ENCODE peak calls at places on chromosomes 16 and 17, in nine cellular contexts. A is hepatocyte; Q is PC-9; N is CD8-positive, alpha-beta memory T cell; V is CD4-positive, CD25-positive, alpha-beta regulatory T cell; U is mesendoderm; S is substantia nigra; D is upper lobe of left lung; B is tibial artery. G is an unnamed sample.

GRCh38 chr17:38427160-38427949 is 909 bp upstream of the ARHGAP23 start:
- DNase-seq in A (no peak), Q (no peak), N (no peak), V (no peak), U (no peak), S (no peak), D (no peak), B (no peak), G (no peak)

GRCh38 chr17:50908860-50909764 is 43.0 kb upstream of the TOB1 start:
- DNase-seq in A (peak), Q (no peak), N (peak), V (peak), U (peak), S (peak), D (peak), B (no peak), G (no peak)

GRCh38 chr17:48429638-48430586 is at the start of gene SKAP1:
- DNase-seq in A (peak), Q (no peak), N (peak), V (peak), U (peak), S (no peak), D (no peak), B (no peak), G (no peak)

GRCh38 chr16:86732621-86733297 is 154.4 kb downstream of the FOXL1 start:
- DNase-seq in A (no peak), Q (no peak), N (no peak), V (no peak), U (peak), S (no peak), D (no peak), B (no peak), G (no peak)

GRCh38 chr17:55660171-55660886 is 62.3 kb downstream of the TMEM100 start:
- DNase-seq in A (peak), Q (no peak), N (no peak), V (no peak), U (no peak), S (no peak), D (no peak), B (no peak), G (no peak)

GRCh38 chr17:27256225-27257030 is 37.5 kb upstream of the WSB1 start:
- DNase-seq in A (no peak), Q (peak), N (no peak), V (no peak), U (no peak), S (no peak), D (peak), B (no peak), G (no peak)

GRCh38 chr16:87780385-87780989 is 14.7 kb upstream of the KLHDC4 start:
- DNase-seq in A (no peak), Q (no peak), N (peak), V (peak), U (no peak), S (peak), D (peak), B (no peak), G (no peak)

GRCh38 chr17:67139784-67140665 is 95.7 kb downstream of the CACNG1 start:
- DNase-seq in A (no peak), Q (peak), N (no peak), V (peak), U (peak), S (peak), D (no peak), B (no peak), G (no peak)

GRCh38 chr17:59753522-59754467 is 46.3 kb downstream of the VMP1 start:
- DNase-seq in A (peak), Q (peak), N (no peak), V (peak), U (peak), S (no peak), D (no peak), B (no peak), G (no peak)

GRCh38 chr17:34997355-34997862 is 17.1 kb downstream of the LIG3 start:
- DNase-seq in A (peak), Q (no peak), N (no peak), V (no peak), U (no peak), S (no peak), D (peak), B (peak), G (no peak)

GRCh38 chr16:86466695-86467406 is 43.5 kb upstream of the FOXF1 start:
- DNase-seq in A (no peak), Q (no peak), N (no peak), V (no peak), U (no peak), S (no peak), D (no peak), B (no peak), G (no peak)

GRCh38 chr17:10067446-10068143 is 130.8 kb downstream of the GAS7 start:
- DNase-seq in A (no peak), Q (peak), N (no peak), V (no peak), U (peak), S (no peak), D (no peak), B (peak), G (no peak)

GRCh38 chr17:6753006-6753445 is 2.8 kb upstream of the XAF1 start:
- DNase-seq in A (peak), Q (no peak), N (peak), V (peak), U (peak), S (peak), D (peak), B (peak), G (no peak)

GRCh38 chr16:15572329-15573001 is 70.5 kb downstream of the MARF1 start:
- DNase-seq in A (no peak), Q (peak), N (no peak), V (no peak), U (no peak), S (no peak), D (no peak), B (no peak), G (no peak)

GRCh38 chr17:32746698-32747097 is 130.2 kb downstream of the MYO1D start:
- DNase-seq in A (no peak), Q (no peak), N (no peak), V (no peak), U (no peak), S (no peak), D (no peak), B (no peak), G (no peak)

GRCh38 chr16:55482056-55482455 is 3.1 kb downstream of the MMP2 start:
- DNase-seq in A (no peak), Q (no peak), N (no peak), V (no peak), U (no peak), S (no peak), D (no peak), B (no peak), G (no peak)

GRCh38 chr17:42698736-42699414 is 16.5 kb downstream of the CNTNAP1 start:
- DNase-seq in A (no peak), Q (no peak), N (no peak), V (no peak), U (peak), S (no peak), D (no peak), B (peak), G (no peak)

GRCh38 chr16:15585956-15586355 is 57.0 kb downstream of the MARF1 start:
- DNase-seq in A (no peak), Q (no peak), N (no peak), V (no peak), U (no peak), S (no peak), D (no peak), B (no peak), G (no peak)

GRCh38 chr16:8511464-8511863 is 78.8 kb downstream of the TMEM114 start:
- DNase-seq in A (no peak), Q (no peak), N (no peak), V (no peak), U (no peak), S (no peak), D (no peak), B (no peak), G (no peak)

GRCh38 chr16:11671676-11672075 is 3.4 kb downstream of the SNN start:
- DNase-seq in A (no peak), Q (no peak), N (no peak), V (no peak), U (no peak), S (peak), D (no peak), B (no peak), G (no peak)

GRCh38 chr16:15757630-15758251 is 99.1 kb downstream of the MYH11 start:
- DNase-seq in A (no peak), Q (no peak), N (no peak), V (peak), U (peak), S (no peak), D (no peak), B (no peak), G (no peak)

GRCh38 chr16:20397468-20398074 is 7.0 kb downstream of the PDILT start:
- DNase-seq in A (no peak), Q (no peak), N (no peak), V (no peak), U (no peak), S (no peak), D (no peak), B (no peak), G (no peak)

GRCh38 chr17:50661795-50662391 is 27.2 kb downstream of the ABCC3 start:
- DNase-seq in A (peak), Q (peak), N (no peak), V (peak), U (peak), S (no peak), D (peak), B (peak), G (no peak)

GRCh38 chr16:48408688-48409087 is 23.5 kb upstream of the SIAH1 start:
- DNase-seq in A (no peak), Q (no peak), N (no peak), V (no peak), U (no peak), S (peak), D (peak), B (peak), G (no peak)

GRCh38 chr17:79073706-79074088 is 927 bp upstream of the ENGASE start:
- DNase-seq in A (peak), Q (peak), N (no peak), V (no peak), U (no peak), S (no peak), D (no peak), B (no peak), G (no peak)

GRCh38 chr17:40025991-40026815 is 11.0 kb downstream of the CSF3 start:
- DNase-seq in A (peak), Q (peak), N (no peak), V (peak), U (no peak), S (no peak), D (no peak), B (no peak), G (no peak)

GRCh38 chr16:7615565-7615964 is 282.9 kb downstream of the RBFOX1 start:
- DNase-seq in A (no peak), Q (no peak), N (no peak), V (no peak), U (peak), S (peak), D (no peak), B (no peak), G (no peak)

GRCh38 chr17:2931901-2932300 is 131.5 kb downstream of the OR1D5 start:
- DNase-seq in A (no peak), Q (no peak), N (no peak), V (no peak), U (no peak), S (no peak), D (no peak), B (no peak), G (no peak)

GRCh38 chr17:17484451-17484899 is 7.7 kb downstream of the MED9 start:
- DNase-seq in A (no peak), Q (no peak), N (no peak), V (no peak), U (no peak), S (no peak), D (no peak), B (no peak), G (peak)

GRCh38 chr17:49829026-49829425 is 18.8 kb downstream of the TAC4 start:
- DNase-seq in A (no peak), Q (no peak), N (no peak), V (no peak), U (no peak), S (no peak), D (no peak), B (no peak), G (no peak)

GRCh38 chr16:85463672-85464071 is 149.4 kb upstream of the GSE1 start:
- DNase-seq in A (no peak), Q (no peak), N (no peak), V (no peak), U (no peak), S (no peak), D (no peak), B (no peak), G (no peak)
- H3K27ac ChIP-seq in A (no peak), Q (no peak), N (no peak), V (no peak), U (no peak), S (no peak), D (no peak), B (no peak), G (no peak)

GRCh38 chr16:1929105-1929504 is 10.9 kb upstream of the HS3ST6 start:
- DNase-seq in A (no peak), Q (no peak), N (no peak), V (no peak), U (no peak), S (no peak), D (peak), B (no peak), G (no peak)
- H3K27ac ChIP-seq in A (peak), Q (no peak), N (peak), V (no peak), U (no peak), S (peak), D (peak), B (peak), G (no peak)

GRCh38 chr17:76134911-76135809 is 5.9 kb downstream of the FOXJ1 start:
- DNase-seq in A (no peak), Q (no peak), N (no peak), V (no peak), U (no peak), S (no peak), D (no peak), B (no peak), G (no peak)
- H3K27ac ChIP-seq in A (no peak), Q (no peak), N (no peak), V (no peak), U (no peak), S (no peak), D (no peak), B (no peak), G (no peak)

GRCh38 chr17:15777297-15777696 is 45.2 kb downstream of the TBC1D26 start:
- DNase-seq in A (no peak), Q (no peak), N (no peak), V (no peak), U (no peak), S (no peak), D (no peak), B (no peak), G (no peak)

GRCh38 chr17:15779119-15779518 is 47.0 kb downstream of the TBC1D26 start:
- DNase-seq in A (no peak), Q (no peak), N (no peak), V (no peak), U (peak), S (no peak), D (no peak), B (no peak), G (no peak)

GRCh38 chr17:15780188-15780587 is 48.1 kb downstream of the TBC1D26 start:
- DNase-seq in A (no peak), Q (no peak), N (no peak), V (no peak), U (no peak), S (no peak), D (no peak), B (no peak), G (no peak)

GRCh38 chr17:15777717-15778116 is 45.6 kb downstream of the TBC1D26 start:
- DNase-seq in A (no peak), Q (no peak), N (no peak), V (no peak), U (no peak), S (no peak), D (no peak), B (no peak), G (no peak)

DNA sequence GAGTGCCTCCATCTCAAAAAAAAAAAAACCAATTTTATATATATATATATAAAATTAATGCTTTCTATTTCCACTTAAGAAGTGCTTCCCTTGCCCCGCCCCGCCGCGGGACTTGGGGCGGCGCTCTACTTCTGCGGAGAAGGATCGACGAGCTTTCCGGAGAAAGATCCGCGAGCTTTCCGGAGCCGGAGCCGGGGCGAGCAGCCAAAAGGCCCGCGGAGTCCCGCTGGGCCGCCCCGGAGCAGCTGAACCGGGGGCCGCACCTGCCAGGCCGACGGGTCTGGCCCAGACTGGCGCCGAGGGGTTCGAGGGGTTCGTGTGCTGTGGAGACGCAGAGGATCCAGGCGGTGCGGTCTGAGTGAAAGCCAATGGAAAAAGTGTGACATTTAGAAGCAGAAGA is 50.7 kb downstream of the TBC1D26 start:
- DNase-seq in A (no peak), Q (no peak), N (no peak), V (peak), U (no peak), S (peak), D (peak), B (peak), G (no peak)
- H3K27ac ChIP-seq in A (no peak), Q (no peak), N (no peak), V (no peak), U (no peak), S (no peak), D (no peak), B (peak), G (no peak)

DNA sequence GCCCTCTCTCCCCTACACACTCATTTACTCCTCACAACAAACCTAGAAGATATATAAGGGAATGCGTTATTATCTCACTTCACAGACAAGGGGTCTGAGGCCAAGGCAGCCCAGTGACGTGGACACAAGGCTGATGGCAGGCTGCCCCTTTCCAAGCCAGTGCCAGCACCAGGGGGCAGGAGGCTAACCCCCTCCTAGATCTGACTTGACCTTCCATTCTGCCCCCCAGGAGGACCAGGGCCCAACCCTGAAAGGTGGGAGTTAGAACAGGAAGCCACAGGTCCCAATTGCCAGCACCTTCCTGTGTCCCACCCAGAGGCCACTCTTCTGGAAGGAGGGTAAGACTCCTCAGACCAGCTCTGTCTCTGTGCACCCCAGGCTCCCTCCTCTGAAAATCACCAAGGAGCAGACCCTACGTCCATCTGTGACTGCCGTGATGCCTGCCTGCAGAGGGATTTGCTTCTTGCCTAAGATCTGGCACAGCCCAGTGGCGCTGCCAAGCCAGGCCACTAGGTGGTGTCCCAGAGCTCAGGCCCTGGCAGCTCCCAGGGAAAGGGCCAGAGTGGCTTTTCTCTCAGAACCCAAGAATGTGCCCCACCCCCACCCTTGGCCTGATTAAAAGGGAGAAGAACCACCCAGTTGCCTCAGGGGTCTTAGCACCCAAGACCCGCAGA is 42.4 kb upstream of the MRPS23 start:
- DNase-seq in A (peak), Q (no peak), N (peak), V (peak), U (peak), S (peak), D (peak), B (peak), G (peak)
- H3K27ac ChIP-seq in A (peak), Q (peak), N (no peak), V (no peak), U (peak), S (peak), D (peak), B (peak), G (peak)

DNA sequence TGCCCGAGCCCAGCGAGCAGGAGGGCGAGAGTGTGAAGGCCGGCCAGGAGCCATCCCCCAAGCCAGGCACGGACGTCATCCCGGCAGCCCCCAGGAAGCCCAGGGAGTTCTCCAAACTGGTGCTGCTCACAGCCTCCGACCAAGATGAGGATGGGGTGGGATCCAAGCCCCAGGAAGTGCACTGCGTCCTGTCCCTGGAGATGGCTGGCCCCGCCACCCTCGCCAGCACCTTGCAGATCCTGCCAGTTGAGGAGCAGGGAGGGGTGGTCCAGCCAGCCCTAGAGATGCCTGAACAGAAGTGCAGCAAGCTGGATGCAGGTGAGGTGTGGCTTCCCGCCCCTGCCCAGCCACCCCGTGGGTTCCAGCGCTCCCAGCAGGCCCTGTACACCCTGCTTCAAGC is 18.0 kb downstream of the FLYWCH1 start:
- DNase-seq in A (no peak), Q (no peak), N (no peak), V (no peak), U (no peak), S (no peak), D (no peak), B (no peak), G (no peak)
- H3K27ac ChIP-seq in A (no peak), Q (no peak), N (no peak), V (no peak), U (no peak), S (no peak), D (no peak), B (no peak), G (no peak)

GRCh38 chr16:14013571-14014283 is 57.4 kb upstream of the MRTFB start:
- DNase-seq in A (peak), Q (peak), N (no peak), V (no peak), U (peak), S (no peak), D (peak), B (peak), G (no peak)

GRCh38 chr16:14015017-14015416 is 56.1 kb upstream of the MRTFB start:
- DNase-seq in A (no peak), Q (no peak), N (no peak), V (no peak), U (no peak), S (no peak), D (no peak), B (no peak), G (no peak)

GRCh38 chr16:14014284-14014625 is 56.9 kb upstream of the MRTFB start:
- DNase-seq in A (no peak), Q (no peak), N (no peak), V (no peak), U (no peak), S (no peak), D (no peak), B (no peak), G (no peak)

GRCh38 chr16:14015461-14015860 is 55.7 kb upstream of the MRTFB start:
- DNase-seq in A (no peak), Q (no peak), N (no peak), V (no peak), U (no peak), S (no peak), D (no peak), B (no peak), G (no peak)

GRCh38 chr16:14015948-14016347 is 55.2 kb upstream of the MRTFB start:
- DNase-seq in A (no peak), Q (peak), N (no peak), V (no peak), U (peak), S (no peak), D (peak), B (peak), G (no peak)
- H3K27ac ChIP-seq in A (peak), Q (peak), N (no peak), V (no peak), U (no peak), S (no peak), D (peak), B (peak), G (peak)

DNA sequence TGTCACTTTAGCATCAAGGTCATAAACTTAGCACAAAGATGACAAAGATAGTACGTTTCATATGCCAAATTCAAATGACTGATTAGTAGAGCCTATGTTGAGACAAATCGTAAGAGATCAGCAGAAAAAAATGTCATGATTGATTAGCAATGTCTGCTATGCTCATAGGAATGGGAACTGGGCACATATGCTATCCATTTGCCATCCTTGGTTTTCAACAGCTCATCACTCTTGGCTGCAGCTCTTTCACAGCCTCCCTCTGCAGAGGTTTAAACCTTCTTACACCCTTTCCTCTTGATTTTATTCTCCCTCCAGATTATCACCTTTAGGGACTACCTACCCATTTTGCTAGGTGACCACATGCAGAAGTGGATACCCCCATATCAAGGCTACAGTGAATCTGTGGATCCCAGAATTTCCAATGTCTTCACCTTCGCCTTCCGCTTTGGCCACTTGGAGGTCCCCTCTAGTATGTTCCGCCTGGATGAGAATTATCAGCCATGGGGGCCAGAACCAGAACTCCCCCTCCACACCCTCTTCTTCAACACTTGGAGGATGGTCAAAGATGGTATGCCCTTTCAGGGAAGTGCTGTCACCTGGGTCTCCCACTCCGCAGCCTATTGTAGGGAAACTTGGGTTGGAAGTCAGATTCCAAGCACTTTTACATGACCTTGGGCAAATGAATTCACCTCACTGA is 16.2 kb downstream of the MPO start:
- DNase-seq in A (no peak), Q (no peak), N (no peak), V (no peak), U (no peak), S (no peak), D (no peak), B (no peak), G (no peak)
- H3K27ac ChIP-seq in A (no peak), Q (no peak), N (no peak), V (no peak), U (no peak), S (no peak), D (no peak), B (no peak), G (no peak)